ENCODE peak calls at places on chromosomes 16 and 17, in four cellular contexts. N is CD4-positive, alpha-beta T cell; H is pancreas; D is AG10803. W is an unnamed sample.

GRCh38 chr16:58299757-58300349 is 5.0 kb upstream of the PRSS54 start:
- DNase-seq in N (no peak), H (no peak), D (peak), W (no peak)

GRCh38 chr16:78729687-78730086 is 630.2 kb downstream of the WWOX start:
- DNase-seq in N (no peak), D (no peak), H (no peak), W (no peak)

GRCh38 chr17:63939884-63940283 is 7.8 kb upstream of the CD79B start:
- DNase-seq in H (no peak), D (no peak), N (no peak), W (no peak)

GRCh38 chr16:9351440-9351839 is 260.0 kb downstream of the HAPSTR1 start:
- DNase-seq in D (no peak), H (peak), N (no peak), W (no peak)

GRCh38 chr16:65224471-65224870 is 102.6 kb upstream of the CDH11 start:
- DNase-seq in N (no peak), D (no peak), H (no peak), W (no peak)

GRCh38 chr17:2723505-2723996 is 12.0 kb upstream of the CLUH start:
- DNase-seq in N (no peak), D (no peak), H (no peak), W (no peak)

GRCh38 chr17:77322534-77323412 is 182.0 kb downstream of the SEC14L1 start:
- DNase-seq in N (no peak), D (peak), H (peak), W (no peak)

GRCh38 chr16:4209657-4210056 is 32.2 kb downstream of the SRL start:
- DNase-seq in D (no peak), N (no peak), H (no peak), W (no peak)

GRCh38 chr16:73413469-73414190 is 365.7 kb upstream of the ZFHX3 start:
- DNase-seq in H (no peak), N (no peak), D (no peak), W (no peak)

GRCh38 chr17:81212365-81212764 is 10.4 kb downstream of the CEP131 start:
- DNase-seq in D (no peak), H (no peak), N (no peak), W (no peak)

DNA sequence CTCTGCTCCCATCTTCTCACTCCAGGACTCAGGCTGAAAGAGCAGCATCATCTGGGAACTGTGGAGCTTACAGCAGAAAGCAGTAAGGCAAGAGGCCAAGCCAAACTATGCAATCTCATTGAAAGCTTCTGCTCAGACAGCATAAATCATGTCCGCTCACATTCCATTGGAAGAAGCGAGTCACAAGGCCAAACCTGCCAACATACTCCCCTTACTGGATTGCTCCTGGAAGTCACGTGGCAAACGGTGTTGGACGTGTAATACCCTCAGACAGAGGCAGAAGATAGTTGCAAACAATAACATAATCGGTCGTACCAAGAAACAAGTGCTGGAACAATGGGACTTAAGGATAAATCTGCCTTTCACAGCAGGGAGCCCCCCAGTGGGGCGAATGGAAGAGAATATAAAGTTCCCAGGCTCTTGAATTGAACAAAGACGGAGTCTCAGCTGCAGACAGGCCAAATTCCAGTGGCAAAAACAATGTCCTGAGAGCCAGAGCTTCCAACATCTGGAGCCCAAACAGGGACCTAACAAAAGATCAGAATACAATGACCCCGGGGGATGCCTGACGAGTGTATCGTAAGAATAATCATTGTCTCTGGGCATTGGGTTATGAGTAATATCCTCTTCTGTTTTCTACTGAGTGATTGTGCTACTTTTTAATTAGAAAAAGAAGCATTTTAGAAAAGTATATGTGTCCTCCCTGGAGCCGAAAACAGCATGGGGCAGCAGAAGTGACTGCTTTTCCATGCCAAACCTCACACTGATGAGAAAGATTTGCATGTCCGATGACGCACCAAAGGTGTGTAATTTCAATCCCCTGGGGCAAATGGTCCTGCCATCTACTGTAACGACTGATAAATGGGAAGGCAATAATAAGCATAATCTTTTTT is 68.4 kb downstream of the CMC2 start:
- DNase-seq in D (peak), H (peak), N (no peak), W (no peak)
- TF ChIP-seq CTCF in D (no peak), H (no peak), N (no peak), W (no peak)

GRCh38 chr17:37417852-37418251 is 11.2 kb downstream of the TADA2A start:
- DNase-seq in H (no peak), D (no peak), N (no peak), W (no peak)

GRCh38 chr17:37410357-37410756 is 3.7 kb downstream of the TADA2A start:
- DNase-seq in D (no peak), H (no peak), N (no peak), W (no peak)

GRCh38 chr17:37413875-37414519 is 7.3 kb downstream of the TADA2A start:
- DNase-seq in D (no peak), N (no peak), H (no peak), W (no peak)
- TF ChIP-seq CTCF in D (peak), N (no peak), H (no peak), W (no peak)

GRCh38 chr17:75736173-75736835 is 15.0 kb downstream of the ITGB4 start:
- DNase-seq in N (no peak), D (no peak), H (no peak), W (no peak)
- TF ChIP-seq CTCF in N (no peak), D (no peak), H (no peak), W (no peak)

GRCh38 chr16:81429045-81429521 is 15.5 kb upstream of the CMIP start:
- DNase-seq in H (peak), D (peak), N (no peak), W (no peak)
- TF ChIP-seq CTCF in H (peak), D (peak), N (peak), W (peak)

W was measured in GM10248.